ENCODE peak calls at places on chromosomes 3 and 15, in five cellular contexts. P, H, G, L and I are unnamed samples.

GRCh38 chr3:14152233-14152962 is 26.0 kb downstream of the XPC start:
- DNase-seq in P (no peak), H (no peak), G (peak), L (no peak), I (no peak)

GRCh38 chr15:77706482-77707244 is 74.0 kb upstream of the LINGO1 start:
- DNase-seq in P (no peak), H (no peak), G (no peak), L (no peak), I (no peak)

GRCh38 chr3:40504636-40505430 is 1.0 kb upstream of the ZNF620 start:
- DNase-seq in P (peak), H (no peak), G (no peak), L (no peak), I (no peak)

GRCh38 chr3:148077318-148077923 is 620.3 kb upstream of the AGTR1 start:
- DNase-seq in P (peak), H (no peak), G (peak), L (no peak), I (no peak)

GRCh38 chr15:89399070-89399389 is 64.4 kb upstream of the POLG start:
- DNase-seq in P (no peak), H (no peak), G (no peak), L (no peak), I (no peak)

GRCh38 chr15:99437315-99438221 is 128.2 kb upstream of the MEF2A start:
- DNase-seq in P (no peak), H (no peak), G (no peak), L (no peak), I (no peak)

GRCh38 chr3:111902534-111902933 is 43.5 kb downstream of the PHLDB2 start:
- DNase-seq in P (no peak), H (no peak), G (no peak), L (no peak), I (no peak)

GRCh38 chr15:77023576-77024272 is 28.8 kb downstream of the PSTPIP1 start:
- DNase-seq in P (no peak), H (no peak), G (no peak), L (no peak), I (no peak)

GRCh38 chr15:101201411-101202174 is 50.3 kb downstream of the CHSY1 start:
- DNase-seq in P (no peak), H (no peak), G (peak), L (peak), I (peak)

GRCh38 chr3:106376016-106376415 is 507.2 kb upstream of the CBLB start:
- DNase-seq in P (no peak), H (no peak), G (no peak), L (no peak), I (no peak)

GRCh38 chr15:82043726-82044372 is 2.0 kb downstream of the MEX3B start:
- DNase-seq in P (no peak), H (no peak), G (no peak), L (peak), I (no peak)

GRCh38 chr15:75647370-75648155 is at the start of gene SNX33:
- DNase-seq in P (peak), H (no peak), G (peak), L (peak), I (peak)

DNA sequence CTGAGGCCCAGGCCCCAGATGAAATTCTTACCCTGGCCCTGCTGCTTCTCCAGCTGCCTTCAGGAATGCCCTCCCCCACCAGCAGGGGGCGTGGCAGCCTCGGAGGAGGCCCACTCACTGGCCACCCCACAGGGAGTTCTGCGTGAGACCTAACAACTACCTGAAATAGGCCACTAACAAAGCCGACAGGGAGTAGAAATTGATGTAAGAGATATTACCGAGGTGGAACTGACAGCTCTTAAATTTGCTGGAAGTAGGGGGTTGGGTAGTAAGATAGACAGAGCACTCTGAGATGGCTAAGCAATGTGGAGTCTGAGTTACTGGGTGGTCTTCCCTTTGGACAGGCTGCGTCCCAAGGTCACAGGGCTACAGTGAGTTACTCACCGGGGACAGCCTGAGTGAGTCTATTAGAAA is 240.8 kb downstream of the SHOX2 start:
- DNase-seq in P (peak), H (peak), G (peak), L (no peak), I (peak)
- TF ChIP-seq FOXM1 in P (no peak), H (no peak), G (no peak), L (no peak), I (no peak)

GRCh38 chr3:27507111-27507510 is 22.9 kb upstream of the SLC4A7 start:
- DNase-seq in P (no peak), H (no peak), G (no peak), L (no peak), I (no peak)

GRCh38 chr3:27508421-27508820 is 24.2 kb upstream of the SLC4A7 start:
- DNase-seq in P (no peak), H (no peak), G (no peak), L (no peak), I (no peak)

GRCh38 chr3:27504749-27505148 is 20.6 kb upstream of the SLC4A7 start:
- DNase-seq in P (no peak), H (no peak), G (no peak), L (no peak), I (no peak)

GRCh38 chr3:27509376-27509775 is 25.2 kb upstream of the SLC4A7 start:
- DNase-seq in P (no peak), H (no peak), G (no peak), L (no peak), I (no peak)

GRCh38 chr3:27507515-27508266 is 23.5 kb upstream of the SLC4A7 start:
- DNase-seq in P (no peak), H (no peak), G (no peak), L (no peak), I (no peak)
- TF ChIP-seq FOXM1 in P (no peak), H (no peak), G (no peak), L (no peak), I (no peak)

DNA sequence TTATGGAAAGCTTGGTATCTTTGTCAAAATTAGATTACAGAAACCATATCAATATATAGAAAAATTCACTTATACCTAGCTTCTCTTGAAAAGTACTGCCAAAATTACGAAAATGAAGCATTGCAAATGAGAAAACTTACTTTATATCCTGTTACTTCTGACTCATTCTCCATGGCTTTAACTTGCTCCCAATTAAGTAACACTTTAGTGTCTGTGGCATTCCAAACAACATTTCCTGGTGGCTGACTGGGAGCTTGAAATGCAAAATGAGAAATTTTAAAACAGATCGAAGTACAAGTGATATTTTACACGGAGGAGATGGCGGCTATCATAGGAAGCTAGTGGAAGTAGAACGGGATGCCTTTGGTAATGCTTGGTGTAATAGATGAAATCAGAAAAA is 347.3 kb downstream of the CNTN3 start:
- DNase-seq in P (no peak), H (no peak), G (no peak), L (no peak), I (no peak)
- TF ChIP-seq FOXM1 in P (no peak), H (no peak), G (no peak), L (no peak), I (no peak)

GRCh38 chr15:95682129-95682528 is 648.4 kb upstream of the NR2F2 start:
- DNase-seq in P (no peak), H (no peak), G (no peak), L (no peak), I (no peak)
- TF ChIP-seq FOXM1 in P (no peak), H (no peak), G (no peak), L (no peak), I (no peak)

DNA sequence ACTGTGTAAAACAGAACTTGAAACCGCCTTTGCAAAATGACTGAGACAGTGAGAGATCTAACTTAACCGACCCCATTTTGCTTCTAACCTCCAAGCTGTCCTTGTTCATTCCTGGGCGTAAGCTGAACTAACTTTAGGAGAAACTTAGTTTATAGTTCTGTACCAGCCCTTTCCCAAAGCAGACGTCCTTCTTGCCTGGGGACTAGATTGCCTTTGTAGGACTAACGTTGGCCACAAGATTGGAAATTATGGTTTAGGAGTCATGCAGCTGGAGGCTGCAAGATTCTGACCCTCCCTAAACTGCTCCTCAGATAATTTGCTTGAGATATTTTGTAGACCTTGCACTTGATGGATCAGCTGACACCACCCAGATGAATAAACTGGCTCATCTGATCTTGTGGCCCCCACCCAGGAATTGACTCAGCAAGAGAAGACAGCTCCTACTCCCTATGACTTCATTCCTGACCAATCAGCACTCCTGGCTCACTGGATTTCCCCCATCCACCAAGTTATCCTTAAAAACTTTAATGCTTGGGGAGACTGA is 219.9 kb upstream of the PROK2 start:
- DNase-seq in P (no peak), H (no peak), G (peak), L (no peak), I (no peak)
- TF ChIP-seq FOXM1 in P (no peak), H (no peak), G (no peak), L (no peak), I (no peak)

GRCh38 chr15:45594322-45594721 is 7.1 kb downstream of the BLOC1S6 start:
- DNase-seq in P (no peak), H (no peak), G (no peak), L (no peak), I (no peak)
- TF ChIP-seq FOXM1 in P (no peak), H (no peak), G (no peak), L (no peak), I (no peak)

GRCh38 chr3:102129774-102130608 is 280.7 kb downstream of the NFKBIZ start:
- DNase-seq in P (no peak), H (no peak), G (no peak), L (no peak), I (no peak)
- TF ChIP-seq FOXM1 in P (no peak), H (no peak), G (no peak), L (peak), I (no peak)

DNA sequence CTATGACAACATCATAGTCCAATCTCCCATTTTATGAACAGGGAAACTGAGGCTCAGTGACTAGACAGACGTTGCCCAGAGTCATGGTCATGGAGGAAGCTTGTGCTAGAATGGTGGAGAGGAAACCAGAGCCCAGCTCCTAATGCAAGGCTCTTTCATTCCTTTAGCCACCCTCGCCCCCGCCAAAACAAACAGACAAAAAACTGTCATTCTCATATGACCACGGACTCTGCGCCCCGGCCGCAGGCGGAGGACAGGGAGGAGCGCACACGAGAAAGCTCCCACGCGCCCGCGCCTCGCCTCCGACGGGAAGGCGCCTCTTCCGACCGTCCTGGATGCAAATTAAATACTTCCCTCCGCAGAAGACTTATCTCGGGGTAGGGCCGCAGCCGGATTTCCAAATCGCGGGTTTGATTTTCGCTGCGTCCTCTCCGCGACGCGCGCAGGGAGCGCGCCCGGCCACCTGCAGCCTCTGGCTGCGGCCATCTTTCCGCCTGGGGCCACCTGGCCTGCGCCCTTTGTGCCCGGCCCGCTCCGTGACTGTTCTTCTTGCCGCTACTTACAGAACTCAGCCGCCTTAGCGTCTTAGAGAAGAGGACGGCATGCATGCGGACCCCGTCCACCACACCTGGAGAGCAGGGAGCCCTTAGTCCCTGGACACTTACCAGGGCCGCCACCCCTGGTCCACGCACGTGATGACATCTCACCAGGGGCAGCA is 646 bp upstream of the ATP13A3 start:
- DNase-seq in P (no peak), H (no peak), G (peak), L (peak), I (no peak)
- TF ChIP-seq FOXM1 in P (no peak), H (no peak), G (no peak), L (no peak), I (no peak)